ENCODE peak calls at places on chromosomes 4 and X, in four cellular contexts. N is GM12878, Y is GM12891, U is K562. C is an unnamed sample.

GRCh38 chr4:16225139-16225538 is 1.1 kb downstream of the TAPT1 start:
- DNase-seq in Y (no peak), N (no peak), U (no peak), C (no peak)

GRCh38 chr4:167000141-167000852 is 234.0 kb downstream of the SPOCK3 start:
- DNase-seq in N (no peak), Y (no peak), U (no peak), C (no peak)

GRCh38 chr4:25351777-25352421 is 25.2 kb upstream of the ANAPC4 start:
- DNase-seq in N (no peak), U (no peak), Y (no peak), C (no peak)

GRCh38 chrX:140697618-140698017 is 11.9 kb upstream of the LINC00632 start:
- DNase-seq in N (no peak), Y (no peak), U (no peak), C (no peak)

GRCh38 chr4:102344520-102344954 is 745 bp downstream of the SLC39A8 start:
- DNase-seq in Y (peak; percentile 51), U (peak; percentile 71), N (no peak), C (peak; percentile 72)

GRCh38 chrX:13088155-13088485 is 43.7 kb upstream of the FAM9C start:
- DNase-seq in Y (no peak), N (no peak), U (no peak), C (peak; percentile 63)

GRCh38 chr4:118732591-118733330 is 47.6 kb downstream of the METTL14 start:
- DNase-seq in Y (no peak), U (no peak), N (no peak), C (no peak)

GRCh38 chr4:94669672-94670664 is 87.8 kb upstream of the BMPR1B start:
- DNase-seq in U (no peak), N (no peak), Y (no peak), C (no peak)

GRCh38 chrX:44245730-44246129 is 97.7 kb downstream of the EFHC2 start:
- DNase-seq in Y (no peak), N (no peak), U (no peak), C (no peak)

GRCh38 chr4:113088050-113088449 is 38.6 kb downstream of the ANK2 start:
- DNase-seq in N (no peak), Y (no peak), U (no peak), C (no peak)

GRCh38 chr4:159284733-159285132 is 181.9 kb downstream of the RAPGEF2 start:
- DNase-seq in Y (no peak), N (no peak), U (no peak), C (no peak)

GRCh38 chr4:137909910-137910309 is 332.2 kb downstream of the SLC7A11 start:
- DNase-seq in Y (no peak), U (no peak), N (no peak), C (no peak)

GRCh38 chr4:145035494-145036136 is 62.4 kb downstream of the ANAPC10 start:
- DNase-seq in Y (no peak), N (no peak), U (no peak), C (no peak)

GRCh38 chr4:173146456-173146855 is 22.2 kb upstream of the GALNT7 start:
- DNase-seq in Y (no peak), N (no peak), U (no peak), C (no peak)

GRCh38 chr4:25536577-25537325 is 118.9 kb upstream of the SLC34A2 start:
- DNase-seq in N (no peak), Y (no peak), U (no peak), C (no peak)

GRCh38 chr4:40134206-40134917 is 62.5 kb upstream of the RHOH start:
- DNase-seq in N (no peak), Y (no peak), U (peak; percentile 74), C (no peak)

GRCh38 chr4:2932951-2933565 is 30.1 kb downstream of the NOP14 start:
- DNase-seq in U (no peak), N (no peak), Y (no peak), C (peak; percentile 72)

GRCh38 chr4:156559346-156559745 is 412.3 kb downstream of the PDGFC start:
- DNase-seq in N (no peak), Y (no peak), U (no peak), C (no peak)

GRCh38 chrX:50798782-50799181 is 15.2 kb downstream of the SHROOM4 start:
- DNase-seq in Y (no peak), U (no peak), N (no peak), C (no peak)

GRCh38 chr4:48033825-48034413 is 17.3 kb downstream of the NIPAL1 start:
- DNase-seq in Y (no peak), N (no peak), U (peak; percentile 32), C (peak; percentile 55)

GRCh38 chr4:187608001-187608421 is 387.6 kb upstream of the ZFP42 start:
- DNase-seq in Y (no peak), U (no peak), N (no peak), C (no peak)

GRCh38 chr4:73859614-73860088 is 6.6 kb downstream of the PF4V1 start:
- DNase-seq in U (no peak), Y (no peak), N (no peak), C (no peak)

GRCh38 chrX:7235071-7235470 is 87.1 kb upstream of the PUDP start:
- DNase-seq in Y (no peak), N (no peak), U (no peak), C (no peak)

GRCh38 chrX:120144178-120144844 is 14.1 kb upstream of the RHOXF2 start:
- DNase-seq in N (no peak), U (peak; percentile 30), Y (no peak), C (no peak)

GRCh38 chr4:53763813-53764597 is 172.7 kb upstream of the LNX1 start:
- DNase-seq in U (no peak), Y (no peak), N (no peak), C (no peak)

GRCh38 chr4:24763631-24764302 is 31.6 kb upstream of the SOD3 start:
- DNase-seq in N (no peak), Y (no peak), U (no peak), C (no peak)

GRCh38 chr4:140000232-140000631 is 153.8 kb downstream of the MAML3 start:
- DNase-seq in N (no peak), U (no peak), Y (no peak), C (no peak)

GRCh38 chr4:140005699-140006098 is 148.3 kb downstream of the MAML3 start:
- DNase-seq in U (no peak), N (no peak), Y (no peak), C (no peak)

GRCh38 chr4:140004580-140005314 is 149.2 kb downstream of the MAML3 start:
- DNase-seq in N (no peak), U (no peak), Y (no peak), C (no peak)

GRCh38 chr4:140003851-140004579 is 150.0 kb downstream of the MAML3 start:
- DNase-seq in N (no peak), U (no peak), Y (no peak), C (no peak)
- TF ChIP-seq SPI1 in N (no peak), U (no peak), Y (no peak), C (no peak)

GRCh38 chrX:29461039-29461438 is 754.3 kb upstream of the MAGEB2 start:
- DNase-seq in Y (no peak), N (no peak), U (no peak), C (no peak)
- TF ChIP-seq SPI1 in Y (no peak), N (no peak), U (no peak), C (no peak)

GRCh38 chr4:970854-971520 is 2.4 kb downstream of the DGKQ start:
- DNase-seq in N (no peak), U (no peak), Y (no peak), C (no peak)
- TF ChIP-seq SPI1 in N (no peak), U (no peak), Y (no peak), C (no peak)

DNA sequence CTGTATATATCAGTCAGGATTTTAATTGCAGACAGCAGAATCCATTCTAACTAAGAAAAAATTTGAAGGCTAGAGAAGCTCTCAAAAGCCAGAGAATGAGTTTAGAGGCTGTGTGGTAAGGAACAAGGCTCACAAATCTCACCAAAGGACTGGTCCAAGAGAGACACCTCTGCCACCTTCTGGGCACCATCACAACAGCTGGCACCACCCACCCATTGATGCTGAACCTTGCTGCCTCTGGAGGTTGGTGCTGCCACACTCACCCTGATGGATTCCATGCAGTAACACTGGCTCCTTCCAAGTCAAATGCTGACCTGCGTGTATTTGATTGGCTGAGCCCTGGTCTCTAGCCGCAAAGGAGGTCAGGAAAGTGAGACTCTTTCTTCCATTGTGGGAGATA is 100.8 kb downstream of the BEND2 start:
- DNase-seq in Y (no peak), N (no peak), U (no peak), C (no peak)
- TF ChIP-seq SPI1 in Y (no peak), N (no peak), U (no peak), C (no peak)

GRCh38 chr4:133719098-133719497 is 482.5 kb downstream of the PABPC4L start:
- DNase-seq in U (no peak), Y (no peak), N (no peak), C (no peak)
- TF ChIP-seq SPI1 in U (no peak), Y (no peak), N (no peak), C (no peak)

GRCh38 chrX:9529223-9529622 is 64.4 kb downstream of the TBL1X start:
- DNase-seq in N (no peak), U (no peak), Y (no peak), C (no peak)

GRCh38 chrX:9522756-9523155 is 57.9 kb downstream of the TBL1X start:
- DNase-seq in Y (no peak), U (no peak), N (no peak), C (no peak)

GRCh38 chrX:9528498-9528897 is 63.6 kb downstream of the TBL1X start:
- DNase-seq in Y (no peak), N (no peak), U (no peak), C (no peak)

GRCh38 chrX:9526965-9527364 is 62.1 kb downstream of the TBL1X start:
- DNase-seq in U (no peak), Y (no peak), N (no peak), C (no peak)

GRCh38 chrX:9525511-9526248 is 60.8 kb downstream of the TBL1X start:
- DNase-seq in Y (no peak), U (no peak), N (no peak), C (no peak)
- TF ChIP-seq SPI1 in Y (no peak), U (no peak), N (no peak), C (no peak)

C was measured in HL-60.